ENCODE peak calls at places on chromosomes 6 and 20, in eight cellular contexts. Y is uterus, P is H1, Z is heart left ventricle, T is transverse colon, K is A549, V is adrenal gland, U is HepG2. S is an unnamed sample.

GRCh38 chr6:56540232-56540631 is 102.5 kb downstream of the DST start:
- DNase-seq in Y (no peak), P (no peak), Z (no peak), T (no peak), K (no peak), V (no peak), U (no peak), S (no peak)

GRCh38 chr20:6381887-6382286 is 259.1 kb upstream of the FERMT1 start:
- DNase-seq in Y (no peak), P (no peak), Z (no peak), T (no peak), K (peak; percentile 11), V (no peak), U (peak; percentile 50), S (no peak)

GRCh38 chr6:11806561-11807317 is 28.1 kb upstream of the ADTRP start:
- DNase-seq in Y (no peak), P (no peak), Z (no peak), T (no peak), K (no peak), V (no peak), U (no peak), S (no peak)

GRCh38 chr6:152509916-152510315 is 127.2 kb downstream of the SYNE1 start:
- DNase-seq in Y (no peak), P (no peak), Z (no peak), T (no peak), K (no peak), V (no peak), U (no peak), S (no peak)

GRCh38 chr6:26445934-26446667 is 5.8 kb downstream of the BTN3A3 start:
- DNase-seq in Y (no peak), P (no peak), Z (no peak), T (no peak), K (no peak), V (no peak), U (no peak), S (no peak)

GRCh38 chr6:121848523-121849255 is 413.2 kb downstream of the GJA1 start:
- DNase-seq in Y (no peak), P (no peak), Z (no peak), T (no peak), K (no peak), V (no peak), U (no peak), S (no peak)

GRCh38 chr6:132382630-132383175 is 18.6 kb downstream of the MOXD1 start:
- DNase-seq in Y (no peak), P (no peak), Z (no peak), T (no peak), K (no peak), V (no peak), U (no peak), S (no peak)

GRCh38 chr20:37692447-37693166 is 1.2 kb upstream of the CTNNBL1 start:
- DNase-seq in Y (no peak), P (no peak), Z (no peak), T (no peak), K (no peak), V (no peak), U (no peak), S (no peak)

GRCh38 chr20:62320581-62321354 is 18.0 kb downstream of the ADRM1 start:
- DNase-seq in Y (no peak), P (no peak), Z (no peak), T (peak; percentile 23), K (peak; percentile 71), V (no peak), U (no peak), S (no peak)

GRCh38 chr6:43246301-43247114 is 3.2 kb downstream of the TTBK1 start:
- DNase-seq in Y (no peak), P (peak; percentile 82), Z (peak; percentile 59), T (peak; percentile 71), K (no peak), V (peak; percentile 86), U (peak; percentile 55), S (no peak)

GRCh38 chr6:66623050-66623449 is 916.0 kb upstream of the EYS start:
- DNase-seq in Y (no peak), P (no peak), Z (no peak), T (no peak), K (no peak), V (no peak), U (no peak), S (no peak)

GRCh38 chr20:48826883-48827771 is 672 bp downstream of the PREX1 start:
- DNase-seq in Y (no peak), P (no peak), Z (no peak), T (peak; percentile 19), K (peak; percentile 54), V (peak; percentile 33), U (no peak), S (no peak)

GRCh38 chr6:3956054-3956453 is 106.9 kb downstream of the FAM50B start:
- DNase-seq in Y (no peak), P (no peak), Z (no peak), T (no peak), K (no peak), V (no peak), U (peak; percentile 39), S (no peak)

GRCh38 chr20:2658414-2659354 is 5.3 kb downstream of the IDH3B start:
- DNase-seq in Y (no peak), P (no peak), Z (no peak), T (no peak), K (peak; percentile 40), V (no peak), U (peak; percentile 40), S (no peak)
- TF ChIP-seq POLR2A in Y (no peak), P (peak; percentile 81), Z (no peak), T (peak; percentile 7), K (no peak), V (no peak), U (peak; percentile 72), S (no peak)

DNA sequence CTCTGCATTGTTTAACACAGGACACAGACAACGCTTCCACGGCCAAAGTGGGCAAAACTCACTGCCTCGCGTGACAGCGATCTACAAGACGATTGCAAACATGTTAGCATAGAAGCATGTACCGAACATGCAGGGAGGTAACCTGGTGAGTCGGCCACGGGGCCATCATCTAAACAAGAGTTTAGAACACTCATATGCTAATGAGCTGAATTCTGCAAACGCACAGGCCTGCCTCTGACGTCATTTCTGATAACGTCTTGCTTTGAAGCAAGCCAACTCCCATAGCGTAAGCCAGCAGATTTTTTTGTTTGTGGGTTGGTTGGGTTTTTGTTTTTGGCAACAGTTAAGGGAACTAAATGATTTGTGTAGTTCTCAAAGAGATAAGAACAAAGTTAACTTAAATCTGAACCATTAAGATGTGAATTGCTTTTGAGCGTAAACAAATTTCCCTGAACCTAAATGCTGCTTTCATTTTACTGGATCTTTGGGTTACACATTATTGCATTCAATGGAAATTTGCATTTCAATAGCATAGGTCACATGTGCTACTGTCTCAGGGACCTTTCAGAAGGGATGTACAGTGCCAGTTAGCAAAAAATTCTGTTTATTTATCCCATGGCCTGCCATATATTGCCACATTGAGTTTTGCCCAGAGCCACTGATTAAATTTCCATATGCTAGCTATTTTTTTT is 184.5 kb upstream of the PDE10A start:
- DNase-seq in Y (peak; percentile 44), P (no peak), Z (no peak), T (peak; percentile 66), K (no peak), V (peak; percentile 70), U (no peak), S (no peak)
- H3K4me3 ChIP-seq in Y (no peak overlapping the region), P (no peak overlapping the region), Z (no peak overlapping the region), T (peak overlapping the region; percentile 29), K (no peak overlapping the region), V (no peak overlapping the region), U (no peak overlapping the region), S (no peak overlapping the region)

GRCh38 chr6:75070244-75070643 is 135.6 kb downstream of the COL12A1 start:
- DNase-seq in Y (no peak), P (no peak), Z (no peak), T (no peak), K (no peak), V (no peak), U (no peak), S (no peak)

DNA sequence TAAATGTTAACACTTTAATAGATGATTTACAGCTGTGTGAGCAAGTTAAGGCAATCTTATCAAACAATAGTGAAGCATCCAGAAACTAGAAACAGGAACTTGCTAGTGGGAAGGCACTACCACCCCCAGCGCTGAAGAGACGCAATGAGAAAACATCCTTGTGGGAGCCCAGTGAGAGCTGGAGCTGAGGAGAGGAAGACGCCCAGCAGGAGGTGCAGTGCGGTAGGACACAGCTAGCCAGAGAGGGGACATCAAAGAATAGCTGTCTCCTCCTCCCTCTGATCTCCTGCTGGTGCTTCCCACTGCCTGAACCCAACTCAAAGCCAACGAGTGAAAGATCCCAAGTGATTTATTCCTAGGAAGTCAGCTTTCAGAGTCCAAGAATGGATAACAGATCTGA is 140.3 kb downstream of the COL12A1 start:
- DNase-seq in Y (no peak), P (no peak), Z (peak; percentile 19), T (no peak), K (peak; percentile 21), V (no peak), U (no peak), S (no peak)
- TF ChIP-seq CTCF in Y (peak; percentile 28), P (no peak), Z (no peak), T (no peak), K (no peak), V (no peak), U (peak; percentile 29), S (no peak)

GRCh38 chr6:31399589-31400466 is 3.6 kb upstream of the MICA start:
- DNase-seq in Y (peak; percentile 95), P (no peak), Z (peak; percentile 95), T (peak; percentile 94), K (peak; percentile 88), V (peak; percentile 94), U (peak; percentile 84), S (peak; percentile 93)

GRCh38 chr6:31402324-31403282 is 792 bp upstream of the MICA start:
- DNase-seq in Y (no peak), P (no peak), Z (no peak), T (peak; percentile 38), K (no peak), V (peak; percentile 50), U (no peak), S (peak; percentile 32)

GRCh38 chr6:31403283-31403989 is at the start of gene MICA:
- DNase-seq in Y (peak; percentile 90), P (peak; percentile 74), Z (peak; percentile 90), T (peak; percentile 94), K (peak; percentile 85), V (peak; percentile 96), U (peak; percentile 91), S (peak; percentile 89)

GRCh38 chr6:31401403-31401802 is 2.0 kb upstream of the MICA start:
- DNase-seq in Y (peak; percentile 72), P (no peak), Z (no peak), T (peak; percentile 75), K (peak; percentile 71), V (peak; percentile 80), U (peak; percentile 69), S (no peak)

DNA sequence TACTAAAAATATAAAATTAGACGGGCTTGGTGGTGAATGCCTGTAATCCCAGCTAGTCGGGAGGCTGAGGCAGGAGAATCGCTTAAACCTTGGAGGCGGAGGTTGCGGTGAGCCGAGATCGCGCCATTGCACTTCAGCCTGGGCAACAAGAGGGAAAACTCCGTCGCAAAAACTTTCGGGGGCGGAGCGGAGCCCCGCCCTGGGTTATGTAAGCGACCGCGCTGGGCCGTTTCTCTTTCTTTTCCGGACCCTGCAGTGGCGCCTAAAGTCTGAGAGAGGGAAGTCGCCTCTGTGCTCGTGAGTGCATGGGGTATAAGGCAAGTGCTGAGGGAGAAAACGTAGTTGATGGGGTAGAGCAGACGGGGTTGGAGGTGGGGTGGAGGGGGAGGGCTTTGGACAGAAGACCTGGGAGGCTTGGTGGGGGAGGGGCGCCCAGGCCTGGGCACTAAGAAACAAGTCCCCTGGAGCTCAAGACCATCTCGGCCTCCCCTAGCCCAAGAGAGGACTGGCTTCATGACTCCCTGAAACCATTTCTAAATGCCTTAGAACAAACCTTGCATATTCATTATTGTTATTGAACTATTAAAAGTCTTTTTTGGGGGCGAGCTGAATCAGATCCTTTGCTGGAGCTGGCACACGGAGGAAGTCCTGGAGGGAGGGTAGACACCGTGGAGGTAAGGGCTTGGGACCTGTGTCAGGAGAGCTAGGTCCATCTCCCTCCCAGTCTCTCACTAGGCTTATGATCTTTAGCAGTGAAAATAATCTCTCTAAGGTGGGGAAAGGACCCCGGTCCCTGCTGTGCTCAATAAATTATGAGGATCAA is 2.7 kb upstream of the MICA start:
- DNase-seq in Y (peak; percentile 80), P (no peak), Z (peak; percentile 90), T (peak; percentile 88), K (peak; percentile 44), V (peak; percentile 81), U (peak; percentile 65), S (peak; percentile 81)
- TF ChIP-seq POLR2A in Y (peak; percentile 44), P (no peak), Z (no peak), T (peak; percentile 59), K (peak; percentile 17), V (peak; percentile 56), U (peak; percentile 72), S (peak; percentile 26)